ENCODE peak calls at places on chromosomes 6 and 20, in seven cellular contexts. R, O, M, L, E, B and Q are unnamed samples.

GRCh38 chr6:159935633-159936032 is 33.2 kb upstream of the IGF2R start:
- DNase-seq in R (no peak), O (peak; percentile 61), M (no peak), L (no peak), E (no peak), B (no peak), Q (no peak)

GRCh38 chr20:12882832-12883506 is 125.8 kb upstream of the SPTLC3 start:
- DNase-seq in R (no peak), O (peak; percentile 45), M (no peak), L (no peak), E (no peak), B (no peak), Q (no peak)

GRCh38 chr6:77092971-77093370 is 370.3 kb downstream of the HTR1B start:
- DNase-seq in R (no peak), O (peak; percentile 85), M (no peak), L (no peak), E (no peak), B (no peak), Q (no peak)

GRCh38 chr6:137165375-137166246 is 7.8 kb downstream of the IL22RA2 start:
- DNase-seq in R (no peak), O (no peak), M (peak; percentile 40), L (peak; percentile 15), E (no peak), B (peak; percentile 30), Q (no peak)

GRCh38 chr6:30656513-30656912 is 9.6 kb downstream of the C6orf136 start:
- DNase-seq in R (no peak), O (no peak), M (no peak), L (no peak), E (no peak), B (no peak), Q (peak; percentile 12)

GRCh38 chr20:64192406-64192805 is 28.2 kb downstream of the MYT1 start:
- DNase-seq in R (peak; percentile 79), O (no peak), M (no peak), L (no peak), E (no peak), B (no peak), Q (no peak)

GRCh38 chr6:116557863-116558262 is 4.3 kb downstream of the CALHM4 start:
- DNase-seq in R (no peak), O (peak; percentile 98), M (no peak), L (peak; percentile 43), E (no peak), B (no peak), Q (no peak)

GRCh38 chr6:109769213-109769612 is 78.1 kb downstream of the FIG4 start:
- DNase-seq in R (no peak), O (no peak), M (no peak), L (no peak), E (no peak), B (no peak), Q (no peak)

GRCh38 chr6:21665101-21665435 is 71.5 kb downstream of the SOX4 start:
- DNase-seq in R (no peak), O (no peak), M (no peak), L (no peak), E (no peak), B (no peak), Q (no peak)

GRCh38 chr6:84762220-84762940 is 2.0 kb downstream of the TBX18 start:
- DNase-seq in R (peak; percentile 49), O (no peak), M (peak; percentile 22), L (peak; percentile 15), E (no peak), B (no peak), Q (no peak)

GRCh38 chr6:104623052-104623690 is 236.5 kb downstream of the HACE1 start:
- DNase-seq in R (peak; percentile 51), O (no peak), M (no peak), L (peak; percentile 2), E (no peak), B (no peak), Q (no peak)

GRCh38 chr6:107962723-107963122 is 4.7 kb upstream of the SEC63 start:
- DNase-seq in R (no peak), O (no peak), M (no peak), L (no peak), E (no peak), B (no peak), Q (no peak)

GRCh38 chr6:165852676-165853075 is 189.6 kb upstream of the PDE10A start:
- DNase-seq in R (no peak), O (no peak), M (no peak), L (no peak), E (no peak), B (no peak), Q (no peak)

GRCh38 chr6:165849539-165850430 is 186.7 kb upstream of the PDE10A start:
- DNase-seq in R (peak; percentile 34), O (no peak), M (no peak), L (no peak), E (no peak), B (no peak), Q (no peak)

GRCh38 chr6:165848099-165848461 is 185.0 kb upstream of the PDE10A start:
- DNase-seq in R (no peak), O (no peak), M (no peak), L (no peak), E (no peak), B (no peak), Q (no peak)

GRCh38 chr6:165847407-165848098 is 184.5 kb upstream of the PDE10A start:
- DNase-seq in R (no peak), O (peak; percentile 89), M (no peak), L (no peak), E (no peak), B (no peak), Q (no peak)

GRCh38 chr6:165850434-165851019 is 187.5 kb upstream of the PDE10A start:
- DNase-seq in R (peak; percentile 68), O (peak; percentile 57), M (peak; percentile 81), L (peak; percentile 59), E (no peak), B (peak; percentile 59), Q (peak; percentile 77)
- H3K27ac ChIP-seq in R (no peak overlapping the region), O (no peak overlapping the region), M (no peak overlapping the region), L (no peak overlapping the region), E (no peak overlapping the region), B (no peak overlapping the region), Q (no peak overlapping the region)

GRCh38 chr6:7137335-7138106 is 29.8 kb downstream of the RREB1 start:
- DNase-seq in R (peak; percentile 48), O (peak; percentile 77), M (peak; percentile 53), L (no peak), E (no peak), B (peak; percentile 60), Q (peak; percentile 27)
- H3K27ac ChIP-seq in R (no peak overlapping the region), O (peak overlapping the region; percentile 66), M (peak overlapping the region; percentile 61), L (peak overlapping the region; percentile 79), E (peak overlapping the region; percentile 45), B (peak overlapping the region; percentile 52), Q (no peak overlapping the region)

DNA sequence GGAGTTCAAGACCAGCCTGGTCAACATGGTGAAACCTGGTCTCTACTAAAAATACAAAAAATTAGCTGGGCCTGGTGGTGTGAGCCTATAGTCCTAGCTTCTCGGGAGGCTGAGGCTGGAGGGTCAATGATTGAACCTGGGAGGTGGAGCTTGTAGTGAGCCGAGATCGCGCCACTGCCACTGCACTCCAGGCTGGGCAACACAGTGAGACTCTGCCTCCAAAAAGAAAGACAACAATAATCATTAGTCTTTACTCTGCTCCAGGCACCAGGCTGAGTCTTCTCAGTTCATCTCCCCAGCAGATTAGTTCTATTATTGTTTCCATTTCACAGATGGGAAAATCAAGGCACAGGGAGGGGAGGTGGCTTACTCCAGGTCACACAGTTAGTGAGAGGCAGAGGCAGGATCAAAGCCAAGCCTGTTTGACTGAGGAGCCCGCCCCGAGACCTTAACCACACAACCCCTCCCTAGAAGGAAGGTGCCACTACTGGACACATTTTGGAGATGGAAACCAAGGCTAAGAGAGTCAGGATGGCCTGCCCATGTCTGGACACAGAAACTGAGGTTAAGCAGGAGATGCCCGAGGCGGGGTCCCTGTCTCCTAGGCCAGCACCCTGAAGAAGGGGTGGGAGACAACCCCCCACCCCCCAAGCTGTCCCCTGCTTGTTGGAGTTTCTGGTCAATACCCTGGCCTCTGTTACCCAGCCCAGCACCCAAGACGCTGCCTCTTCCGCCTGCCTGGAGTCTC is 75.8 kb downstream of the CEBPB start:
- DNase-seq in R (no peak), O (no peak), M (no peak), L (no peak), E (no peak), B (no peak), Q (no peak)
- H3K27ac ChIP-seq in R (no peak overlapping the region), O (no peak overlapping the region), M (no peak overlapping the region), L (peak overlapping the region; percentile 80), E (no peak overlapping the region), B (no peak overlapping the region), Q (no peak overlapping the region)

GRCh38 chr20:22585786-22586493 is 1.6 kb upstream of the FOXA2 start:
- DNase-seq in R (no peak), O (no peak), M (no peak), L (peak; percentile 19), E (no peak), B (no peak), Q (no peak)

GRCh38 chr20:22583773-22584629 is at the start of gene FOXA2:
- DNase-seq in R (peak; percentile 61), O (no peak), M (no peak), L (peak; percentile 75), E (no peak), B (no peak), Q (no peak)

GRCh38 chr20:22584922-22585785 is 782 bp upstream of the FOXA2 start:
- DNase-seq in R (peak; percentile 68), O (no peak), M (no peak), L (peak; percentile 95), E (no peak), B (no peak), Q (no peak)

GRCh38 chr20:22582960-22583772 is 1.2 kb downstream of the FOXA2 start:
- DNase-seq in R (peak; percentile 66), O (no peak), M (no peak), L (peak; percentile 40), E (no peak), B (no peak), Q (no peak)

DNA sequence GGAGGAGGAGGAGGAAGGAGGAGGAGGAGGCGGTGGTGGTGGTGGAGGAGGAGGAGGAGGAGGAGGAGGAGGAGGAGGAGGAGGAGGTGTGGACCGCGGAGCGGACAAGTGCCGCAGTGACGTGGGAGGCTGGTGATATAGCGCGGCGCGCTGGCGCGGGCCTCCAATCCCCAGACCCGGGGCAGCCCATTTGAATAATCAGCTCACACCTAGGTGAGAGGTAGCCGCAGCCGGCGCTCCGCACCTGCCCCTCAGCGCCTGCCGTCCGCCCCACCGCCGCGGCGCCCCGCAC is 204 bp upstream of the FOXA2 start:
- DNase-seq in R (peak; percentile 39), O (no peak), M (no peak), L (peak; percentile 98), E (no peak), B (no peak), Q (no peak)
- H3K27ac ChIP-seq in R (no peak overlapping the region), O (no peak overlapping the region), M (no peak overlapping the region), L (peak overlapping the region; percentile 96), E (no peak overlapping the region), B (no peak overlapping the region), Q (no peak overlapping the region)

GRCh38 chr20:38997622-38998021 is 35.5 kb downstream of the DHX35 start:
- DNase-seq in R (no peak), O (no peak), M (no peak), L (no peak), E (no peak), B (peak; percentile 13), Q (no peak)
- H3K27ac ChIP-seq in R (no peak overlapping the region), O (no peak overlapping the region), M (no peak overlapping the region), L (no peak overlapping the region), E (no peak overlapping the region), B (no peak overlapping the region), Q (no peak overlapping the region)

DNA sequence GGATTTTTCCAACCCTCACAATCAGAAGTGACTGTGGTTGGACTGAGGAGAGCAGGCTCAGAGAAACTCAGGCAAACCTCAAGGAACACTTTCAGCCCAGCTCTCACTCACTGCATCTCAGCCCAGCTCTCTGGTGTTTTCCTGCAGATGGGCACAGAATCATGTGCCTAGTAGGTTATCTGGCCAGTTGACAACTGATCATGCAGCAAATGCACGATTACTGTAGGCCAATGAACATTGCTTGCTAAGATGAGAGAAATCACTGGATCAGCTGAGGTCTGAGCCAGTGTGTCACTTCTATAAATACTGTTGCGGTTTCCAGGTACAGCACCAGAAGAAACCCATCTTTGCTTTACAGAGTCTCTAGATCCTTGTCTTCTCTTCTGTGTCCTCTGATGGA is 540.5 kb downstream of the CD83 start:
- DNase-seq in R (no peak), O (no peak), M (no peak), L (no peak), E (no peak), B (no peak), Q (no peak)
- H3K27ac ChIP-seq in R (no peak overlapping the region), O (no peak overlapping the region), M (no peak overlapping the region), L (no peak overlapping the region), E (no peak overlapping the region), B (no peak overlapping the region), Q (no peak overlapping the region)